ENCODE peak calls at places on chromosomes 2 and 18, in four cellular contexts. One of them, this sample, is unnamed.

GRCh38 chr2:69372767-69373166 is 14.3 kb downstream of the GFPT1 start:
- DNase-seq in HepG2: no peak
- DNase-seq in K562: no peak
- DNase-seq in GM12878: no peak
- DNase-seq in this sample: no peak

GRCh38 chr2:8939486-8940114 is 63.9 kb downstream of the MBOAT2 start:
- DNase-seq in HepG2: no peak
- DNase-seq in K562: no peak
- DNase-seq in GM12878: no peak
- DNase-seq in this sample: no peak

GRCh38 chr18:44909191-44909719 is 228.6 kb downstream of the SETBP1 start:
- DNase-seq in K562: no peak
- DNase-seq in HepG2: no peak
- DNase-seq in GM12878: peak; percentile 68
- DNase-seq in this sample: no peak

GRCh38 chr2:88177556-88177955 is 7.4 kb downstream of the THNSL2 start:
- DNase-seq in HepG2: no peak
- DNase-seq in GM12878: no peak
- DNase-seq in K562: no peak
- DNase-seq in this sample: no peak

GRCh38 chr2:120245520-120245835 is 7.2 kb upstream of the RALB start:
- DNase-seq in GM12878: no peak
- DNase-seq in HepG2: peak; percentile 24
- DNase-seq in K562: no peak
- DNase-seq in this sample: no peak

GRCh38 chr18:14747513-14748474 is at the start of gene ANKRD30B:
- DNase-seq in K562: no peak
- DNase-seq in GM12878: no peak
- DNase-seq in HepG2: no peak
- DNase-seq in this sample: no peak

GRCh38 chr2:45826889-45827635 is 175.6 kb downstream of the PRKCE start:
- DNase-seq in HepG2: no peak
- DNase-seq in K562: no peak
- DNase-seq in GM12878: no peak
- DNase-seq in this sample: no peak

GRCh38 chr2:195984951-195985726 is 83.5 kb downstream of the DNAH7 start:
- DNase-seq in HepG2: no peak
- DNase-seq in GM12878: no peak
- DNase-seq in K562: no peak
- DNase-seq in this sample: no peak

GRCh38 chr2:121944072-121944829 is 188.8 kb downstream of the TSN start:
- DNase-seq in HepG2: no peak
- DNase-seq in GM12878: no peak
- DNase-seq in K562: no peak
- DNase-seq in this sample: no peak

GRCh38 chr2:119178811-119179601 is 20.5 kb upstream of the C1QL2 start:
- DNase-seq in GM12878: no peak
- DNase-seq in HepG2: no peak
- DNase-seq in K562: no peak
- DNase-seq in this sample: no peak

GRCh38 chr18:62763101-62763521 is 47.8 kb downstream of the PHLPP1 start:
- DNase-seq in GM12878: no peak
- DNase-seq in K562: no peak
- DNase-seq in HepG2: no peak
- DNase-seq in this sample: no peak

GRCh38 chr2:210663574-210663973 is 107.2 kb downstream of the CPS1 start:
- DNase-seq in K562: no peak
- DNase-seq in GM12878: no peak
- DNase-seq in HepG2: peak; percentile 18
- DNase-seq in this sample: no peak

GRCh38 chr2:68569604-68570003 is 73.8 kb upstream of the PROKR1 start:
- DNase-seq in GM12878: no peak
- DNase-seq in K562: no peak
- DNase-seq in HepG2: no peak
- DNase-seq in this sample: no peak

GRCh38 chr2:9261231-9261883 is 54.7 kb downstream of the ASAP2 start:
- DNase-seq in GM12878: no peak
- DNase-seq in HepG2: no peak
- DNase-seq in K562: no peak
- DNase-seq in this sample: no peak

GRCh38 chr2:73110622-73111299 is 2.0 kb downstream of the RAB11FIP5 start:
- DNase-seq in GM12878: no peak
- DNase-seq in K562: peak; percentile 33
- DNase-seq in HepG2: no peak
- DNase-seq in this sample: no peak

GRCh38 chr2:128701443-128701842 is 382.8 kb upstream of the HS6ST1 start:
- DNase-seq in GM12878: no peak
- DNase-seq in HepG2: no peak
- DNase-seq in K562: no peak
- DNase-seq in this sample: no peak

GRCh38 chr2:41922177-41922576 is 125.6 kb upstream of the PKDCC start:
- DNase-seq in GM12878: no peak
- DNase-seq in K562: peak; percentile 66
- DNase-seq in HepG2: no peak
- DNase-seq in this sample: no peak

GRCh38 chr18:35029770-35030169 is 11.4 kb upstream of the MAPRE2 start:
- DNase-seq in K562: no peak
- DNase-seq in GM12878: no peak
- DNase-seq in HepG2: no peak
- DNase-seq in this sample: no peak
- TF ChIP-seq CBFB in K562: no peak
- TF ChIP-seq CBFB in GM12878: no peak
- TF ChIP-seq CBFB in HepG2: no peak
- TF ChIP-seq CBFB in this sample: no peak

GRCh38 chr18:21053127-21053526 is 58.5 kb downstream of the ROCK1 start:
- DNase-seq in HepG2: peak; percentile 69
- DNase-seq in K562: no peak
- DNase-seq in GM12878: no peak
- DNase-seq in this sample: no peak

GRCh38 chr18:21049306-21049705 is 62.3 kb downstream of the ROCK1 start:
- DNase-seq in GM12878: no peak
- DNase-seq in K562: no peak
- DNase-seq in HepG2: no peak
- DNase-seq in this sample: no peak

GRCh38 chr18:21052385-21052784 is 59.2 kb downstream of the ROCK1 start:
- DNase-seq in GM12878: no peak
- DNase-seq in HepG2: no peak
- DNase-seq in K562: no peak
- DNase-seq in this sample: no peak

GRCh38 chr18:21054252-21054821 is 57.3 kb downstream of the ROCK1 start:
- DNase-seq in GM12878: no peak
- DNase-seq in HepG2: no peak
- DNase-seq in K562: no peak
- DNase-seq in this sample: no peak

GRCh38 chr18:21051615-21052014 is 60.0 kb downstream of the ROCK1 start:
- DNase-seq in GM12878: no peak
- DNase-seq in K562: no peak
- DNase-seq in HepG2: no peak
- DNase-seq in this sample: no peak
- TF ChIP-seq CBFB in GM12878: no peak
- TF ChIP-seq CBFB in K562: no peak
- TF ChIP-seq CBFB in HepG2: no peak
- TF ChIP-seq CBFB in this sample: no peak

GRCh38 chr2:206353685-206354084 is 79.2 kb downstream of the ZDBF2 start:
- DNase-seq in GM12878: no peak
- DNase-seq in HepG2: no peak
- DNase-seq in K562: no peak
- DNase-seq in this sample: no peak
- TF ChIP-seq CBFB in GM12878: no peak
- TF ChIP-seq CBFB in HepG2: no peak
- TF ChIP-seq CBFB in K562: no peak
- TF ChIP-seq CBFB in this sample: no peak

GRCh38 chr2:191064590-191064989 is 50.6 kb upstream of the STAT1 start:
- DNase-seq in K562: no peak
- DNase-seq in HepG2: no peak
- DNase-seq in GM12878: no peak
- DNase-seq in this sample: no peak
- TF ChIP-seq CBFB in K562: no peak
- TF ChIP-seq CBFB in HepG2: no peak
- TF ChIP-seq CBFB in GM12878: no peak
- TF ChIP-seq CBFB in this sample: no peak

This sample was measured in WTC11.